ENCODE peak calls at places on chromosome 13, in four cellular contexts. Z is fibroblast of lung, U is left ventricle myocardium inferior, C is astrocyte. A is an unnamed sample.

GRCh38 chr13:66663206-66663605 is 566.9 kb downstream of the PCDH9 start:
- DNase-seq in Z (no peak), U (no peak), C (no peak), A (no peak)

GRCh38 chr13:113645329-113645728 is 12.7 kb downstream of the ATP4B start:
- DNase-seq in Z (no peak), U (no peak), C (no peak), A (no peak)

GRCh38 chr13:20019033-20019432 is 60.5 kb downstream of the ZMYM2 start:
- DNase-seq in Z (no peak), U (no peak), C (no peak), A (no peak)

GRCh38 chr13:80168089-80168850 is 172.7 kb downstream of the SPRY2 start:
- DNase-seq in Z (peak; percentile 45), U (no peak), C (peak; percentile 34), A (no peak)

GRCh38 chr13:28609936-28610335 is 49.0 kb upstream of the POMP start:
- DNase-seq in Z (peak; percentile 48), U (no peak), C (peak; percentile 22), A (no peak)

GRCh38 chr13:77781804-77782203 is 84.3 kb downstream of the SLAIN1 start:
- DNase-seq in Z (no peak), U (peak; percentile 18), C (no peak), A (no peak)

GRCh38 chr13:41802033-41802683 is 158.8 kb downstream of the VWA8 start:
- DNase-seq in Z (no peak), U (no peak), C (no peak), A (no peak)

GRCh38 chr13:20923272-20923671 is 20.7 kb upstream of the XPO4 start:
- DNase-seq in Z (no peak), U (peak; percentile 20), C (no peak), A (no peak)

GRCh38 chr13:82092312-82092711 is 1751.4 kb upstream of the SPRY2 start:
- DNase-seq in Z (no peak), U (no peak), C (no peak), A (no peak)

GRCh38 chr13:67230774-67231480 is 791 bp upstream of the PCDH9 start:
- DNase-seq in Z (peak; percentile 77), U (peak; percentile 51), C (peak; percentile 64), A (peak; percentile 54)

GRCh38 chr13:79483302-79483701 is 2.3 kb downstream of the NDFIP2 start:
- DNase-seq in Z (peak; percentile 96), U (no peak), C (peak; percentile 96), A (no peak)

GRCh38 chr13:73765651-73766384 is 368.4 kb downstream of the KLF12 start:
- DNase-seq in Z (peak; percentile 87), U (peak; percentile 84), C (peak; percentile 79), A (no peak)

GRCh38 chr13:28049215-28049614 is 51.2 kb downstream of the FLT3 start:
- DNase-seq in Z (no peak), U (no peak), C (no peak), A (no peak)

GRCh38 chr13:33452873-33453558 is 167.5 kb upstream of the STARD13 start:
- DNase-seq in Z (no peak), U (no peak), C (no peak), A (no peak)

GRCh38 chr13:94129490-94129894 is 350.0 kb downstream of the DCT start:
- DNase-seq in Z (peak; percentile 21), U (no peak), C (no peak), A (no peak)

GRCh38 chr13:106163426-106163825 is 372.0 kb downstream of the EFNB2 start:
- DNase-seq in Z (no peak), U (no peak), C (no peak), A (no peak)

GRCh38 chr13:100439247-100439955 is 149.2 kb downstream of the GGACT start:
- DNase-seq in Z (no peak), U (no peak), C (no peak), A (no peak)

GRCh38 chr13:98447881-98448641 is 128.8 kb downstream of the STK24 start:
- DNase-seq in Z (no peak), U (peak; percentile 58), C (peak; percentile 12), A (no peak)

GRCh38 chr13:38398810-38399493 is 49.3 kb downstream of the UFM1 start:
- DNase-seq in Z (peak; percentile 64), U (no peak), C (peak; percentile 57), A (peak; percentile 34)

GRCh38 chr13:71625694-71626093 is 241.3 kb downstream of the DACH1 start:
- DNase-seq in Z (peak; percentile 69), U (no peak), C (peak; percentile 62), A (no peak)

GRCh38 chr13:100602472-100603142 is 14.0 kb upstream of the GGACT start:
- DNase-seq in Z (peak; percentile 18), U (no peak), C (peak; percentile 8), A (no peak)

GRCh38 chr13:29830000-29830399 is 20.4 kb downstream of the UBL3 start:
- DNase-seq in Z (no peak), U (no peak), C (no peak), A (no peak)

GRCh38 chr13:32501058-32501457 is 37.5 kb downstream of the N4BP2L2 start:
- DNase-seq in Z (no peak), U (no peak), C (no peak), A (no peak)

GRCh38 chr13:98976338-98976737 is 1.5 kb downstream of the DOCK9 start:
- DNase-seq in Z (peak; percentile 57), U (no peak), C (peak; percentile 51), A (no peak)

GRCh38 chr13:38743499-38743898 is 56.6 kb downstream of the FREM2 start:
- DNase-seq in Z (no peak), U (no peak), C (no peak), A (no peak)

GRCh38 chr13:74574964-74575728 is 440.9 kb upstream of the KLF12 start:
- DNase-seq in Z (no peak), U (no peak), C (no peak), A (no peak)

GRCh38 chr13:44578064-44578394 is 1.9 kb upstream of the TSC22D1 start:
- DNase-seq in Z (peak; percentile 42), U (no peak), C (no peak), A (no peak)

GRCh38 chr13:33610471-33611015 is 207.4 kb upstream of the RFC3 start:
- DNase-seq in Z (peak; percentile 56), U (peak; percentile 78), C (peak; percentile 25), A (no peak)

GRCh38 chr13:39875583-39875982 is 220.1 kb downstream of the COG6 start:
- DNase-seq in Z (no peak), U (no peak), C (no peak), A (no peak)

GRCh38 chr13:99218545-99218944 is 17.9 kb downstream of the UBAC2 start:
- DNase-seq in Z (peak; percentile 19), U (peak; percentile 80), C (peak; percentile 18), A (peak; percentile 4)

GRCh38 chr13:99655351-99656091 is 154.2 kb downstream of the TM9SF2 start:
- DNase-seq in Z (peak; percentile 90), U (no peak), C (peak; percentile 89), A (peak; percentile 69)

GRCh38 chr13:108734676-108735075 is 105.3 kb downstream of the MYO16 start:
- DNase-seq in Z (no peak), U (no peak), C (no peak), A (no peak)

GRCh38 chr13:104034891-104035290 is 968.7 kb upstream of the SLC10A2 start:
- DNase-seq in Z (no peak), U (no peak), C (no peak), A (peak; percentile 47)

GRCh38 chr13:49503951-49504350 is 8.2 kb downstream of the PHF11 start:
- DNase-seq in Z (no peak), U (no peak), C (no peak), A (no peak)

GRCh38 chr13:97222934-97223710 is 989 bp downstream of the MBNL2 start:
- DNase-seq in Z (no peak), U (no peak), C (peak; percentile 66), A (no peak)

GRCh38 chr13:106756446-106756845 is 188.5 kb upstream of the ARGLU1 start:
- DNase-seq in Z (no peak), U (no peak), C (no peak), A (no peak)

DNA sequence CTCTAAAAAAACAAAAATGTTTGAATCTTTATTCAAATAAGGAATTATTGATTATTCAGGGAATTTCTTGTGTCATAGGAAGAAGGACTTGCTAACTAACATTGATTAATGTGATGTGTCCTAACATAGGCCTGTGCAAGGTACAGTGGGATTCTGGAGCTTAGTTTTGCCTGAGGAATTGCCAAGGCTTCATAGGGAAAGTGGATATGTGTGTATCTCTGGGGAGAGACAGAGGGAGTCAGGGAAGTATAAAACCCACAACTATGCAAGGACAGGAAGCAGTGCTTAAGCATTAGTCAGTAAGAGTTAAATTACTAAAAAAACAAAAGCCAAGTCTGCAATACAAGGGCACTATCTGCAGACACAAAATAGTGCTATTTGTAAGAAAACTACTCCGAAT is 59.6 kb downstream of the WDFY2 start:
- DNase-seq in Z (peak; percentile 97), U (no peak), C (peak; percentile 96), A (peak; percentile 89)
- H3K4me1 ChIP-seq in Z (peaks cover 20% of the 10 kb centered on the region), U (peaks cover 55% of the 10 kb centered on the region), C (peaks cover 38% of the 10 kb centered on the region), A (peaks cover 54% of the 10 kb centered on the region)

DNA sequence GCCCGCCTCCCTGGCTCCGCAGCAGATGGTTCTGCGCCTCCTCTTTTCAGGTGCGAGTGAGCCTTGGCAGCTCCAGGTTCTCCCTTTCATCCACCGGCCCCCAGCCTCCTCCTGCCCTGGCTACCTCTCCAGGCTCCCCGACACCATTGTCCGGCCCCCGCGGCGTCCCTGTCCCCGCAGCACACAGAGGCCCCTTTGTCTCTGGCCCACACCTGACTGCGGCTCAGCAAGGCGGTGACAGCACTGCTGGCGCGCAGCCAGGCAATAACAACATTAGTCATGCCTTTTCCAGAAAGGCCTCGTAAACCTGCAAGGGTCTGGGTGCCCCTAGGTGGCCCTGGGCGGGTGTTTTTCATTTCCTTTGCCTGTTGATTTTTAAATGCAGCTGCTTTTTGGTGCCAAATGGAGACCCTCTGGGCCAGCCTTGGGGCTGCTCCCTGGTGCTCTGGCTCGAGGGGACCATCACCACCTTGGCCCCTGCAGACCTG is 73.2 kb upstream of the MEDAG start:
- DNase-seq in Z (peak; percentile 80), U (peak; percentile 29), C (peak; percentile 68), A (no peak)
- H3K27ac ChIP-seq in Z (no peak overlapping the region), U (no peak overlapping the region), C (no peak overlapping the region), A (peak overlapping the region; percentile 57)

GRCh38 chr13:23715762-23716235 is 145.6 kb downstream of the TNFRSF19 start:
- DNase-seq in Z (no peak), U (no peak), C (no peak), A (no peak)
- TF ChIP-seq CTCF in Z (no peak), U (peak; percentile 45), C (no peak), A (peak; percentile 75)

GRCh38 chr13:26423634-26424033 is 133.8 kb upstream of the WASF3 start:
- DNase-seq in Z (peak; percentile 19), U (peak; percentile 47), C (peak; percentile 2), A (no peak)
- H3K4me1 ChIP-seq in Z (no peaks in the 10 kb centered on the region), U (peaks cover 25% of the 10 kb centered on the region), C (peaks cover 3% of the 10 kb centered on the region), A (no peaks in the 10 kb centered on the region)

DNA sequence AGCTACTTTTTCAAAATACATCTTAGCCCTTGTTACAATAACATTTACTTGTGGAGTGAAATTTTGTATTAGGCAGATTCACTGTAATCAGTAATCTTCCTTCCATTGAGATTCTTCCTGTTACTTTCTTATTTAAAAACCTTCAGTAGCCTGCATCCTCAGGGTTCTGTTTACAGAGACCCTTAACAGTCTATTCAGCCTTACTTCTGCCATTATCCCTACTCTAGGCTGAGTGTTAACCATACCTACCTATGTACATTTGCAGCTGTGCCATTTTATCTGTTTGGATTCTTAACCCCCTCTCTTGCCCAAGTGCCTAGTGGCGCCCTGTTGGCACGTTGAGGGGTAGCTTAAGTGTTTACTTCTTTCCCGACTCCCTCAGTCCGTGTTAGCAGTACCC is 71.9 kb downstream of the LRCH1 start:
- DNase-seq in Z (no peak), U (no peak), C (no peak), A (no peak)
- H3K27ac ChIP-seq in Z (no peak overlapping the region), U (no peak overlapping the region), C (no peak overlapping the region), A (no peak overlapping the region)

A was measured in foreskin keratinocyte.